ENCODE peak calls at places on chromosome 3, in six cellular contexts. E is heart right ventricle, R is SJSA1, O is stomach, H is heart left ventricle, D is left lung. X is an unnamed sample. For H3K4me1 and H3K27me3, the result is how much of the 10 kb centered on the place peaks cover.

GRCh38 chr3:170499562-170500156 is 81.0 kb downstream of the CLDN11 start:
- DNase-seq in R (peak), O (peak), H (no peak), D (no peak), E (peak), X (no peak)

GRCh38 chr3:132164469-132165092 is 129.8 kb upstream of the CPNE4 start:
- DNase-seq in D (no peak), H (no peak), O (no peak), R (no peak), E (no peak), X (no peak)

GRCh38 chr3:58469096-58469495 is 22.8 kb upstream of the KCTD6 start:
- DNase-seq in O (no peak), D (no peak), H (no peak), R (no peak), E (no peak), X (no peak)

GRCh38 chr3:10738688-10739372 is 77.2 kb upstream of the SLC6A11 start:
- DNase-seq in H (peak), R (peak), E (peak), O (peak), D (peak), X (no peak)

GRCh38 chr3:185420762-185421161 is 57.8 kb downstream of the MAP3K13 start:
- DNase-seq in R (no peak), H (no peak), E (no peak), O (peak), D (no peak), X (no peak)

GRCh38 chr3:123871946-123872345 is 12.2 kb downstream of the MYLK start:
- DNase-seq in R (peak), H (no peak), E (no peak), D (no peak), O (no peak), X (no peak)

GRCh38 chr3:35664460-35664919 is 25.2 kb downstream of the ARPP21 start:
- DNase-seq in D (peak), R (no peak), E (peak), H (peak), O (peak), X (no peak)

GRCh38 chr3:186281172-186281571 is 80.9 kb downstream of the DGKG start:
- DNase-seq in R (peak), E (no peak), D (no peak), H (no peak), O (no peak), X (no peak)

GRCh38 chr3:81198766-81199165 is 562.7 kb downstream of the GBE1 start:
- DNase-seq in R (no peak), E (no peak), O (no peak), D (no peak), H (no peak), X (no peak)

GRCh38 chr3:175355801-175356335 is 496.7 kb downstream of the NAALADL2 start:
- DNase-seq in R (no peak), O (no peak), E (no peak), H (no peak), D (no peak), X (no peak)

GRCh38 chr3:170496026-170496867 is 77.6 kb downstream of the CLDN11 start:
- DNase-seq in R (no peak), D (peak), E (no peak), O (no peak), H (no peak), X (no peak)

GRCh38 chr3:10194328-10195071 is 29.8 kb downstream of the IRAK2 start:
- DNase-seq in O (no peak), R (no peak), H (peak), D (no peak), E (peak), X (no peak)

GRCh38 chr3:128420720-128421438 is 45.8 kb downstream of the DNAJB8 start:
- DNase-seq in D (no peak), R (no peak), E (no peak), O (no peak), H (no peak), X (no peak)

GRCh38 chr3:172096881-172097420 is 57.6 kb downstream of the FNDC3B start:
- DNase-seq in D (no peak), R (peak), E (no peak), H (no peak), O (peak), X (no peak)

GRCh38 chr3:131193671-131194291 is 167.1 kb downstream of the NEK11 start:
- DNase-seq in O (no peak), E (no peak), R (no peak), D (no peak), H (no peak), X (no peak)

GRCh38 chr3:113516115-113516505 is 1.2 kb upstream of the SPICE1 start:
- DNase-seq in E (peak), O (no peak), D (no peak), R (no peak), H (no peak), X (no peak)

GRCh38 chr3:45593708-45594601 is 596 bp upstream of the LIMD1 start:
- DNase-seq in D (peak), E (peak), O (peak), H (peak), R (peak), X (no peak)

GRCh38 chr3:16909802-16910201 is 25.0 kb downstream of the PLCL2 start:
- DNase-seq in R (no peak), E (no peak), O (no peak), D (no peak), H (no peak), X (no peak)
- H3K4me1 ChIP-seq in R (under half), E (half or more), O (under half), D (under half), H (under half), X (under half)

DNA sequence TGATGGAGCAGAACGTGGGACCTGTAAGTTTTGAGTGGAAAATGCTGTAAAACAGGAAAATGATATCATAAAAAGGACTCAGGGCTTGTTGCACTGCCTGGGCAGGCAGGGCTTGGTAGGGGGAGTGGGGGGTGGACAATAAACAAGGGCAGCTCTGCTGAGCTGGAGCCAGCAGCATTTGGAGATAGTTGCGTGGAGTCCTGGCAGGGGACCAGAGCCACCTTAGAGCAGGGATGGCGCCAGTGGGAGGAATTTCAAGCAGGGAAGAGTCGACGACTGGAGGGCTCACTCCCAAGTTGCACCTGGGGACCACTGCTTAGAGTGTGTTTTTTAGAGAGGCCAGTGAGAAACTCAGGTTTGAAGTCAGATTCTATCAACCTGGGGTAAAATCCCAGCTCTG is 22.7 kb upstream of the FRMD4B start:
- DNase-seq in E (no peak), D (no peak), R (no peak), H (no peak), O (no peak), X (no peak)
- H3K27ac ChIP-seq in E (no peak), D (peak), R (no peak), H (no peak), O (no peak), X (no peak)

DNA sequence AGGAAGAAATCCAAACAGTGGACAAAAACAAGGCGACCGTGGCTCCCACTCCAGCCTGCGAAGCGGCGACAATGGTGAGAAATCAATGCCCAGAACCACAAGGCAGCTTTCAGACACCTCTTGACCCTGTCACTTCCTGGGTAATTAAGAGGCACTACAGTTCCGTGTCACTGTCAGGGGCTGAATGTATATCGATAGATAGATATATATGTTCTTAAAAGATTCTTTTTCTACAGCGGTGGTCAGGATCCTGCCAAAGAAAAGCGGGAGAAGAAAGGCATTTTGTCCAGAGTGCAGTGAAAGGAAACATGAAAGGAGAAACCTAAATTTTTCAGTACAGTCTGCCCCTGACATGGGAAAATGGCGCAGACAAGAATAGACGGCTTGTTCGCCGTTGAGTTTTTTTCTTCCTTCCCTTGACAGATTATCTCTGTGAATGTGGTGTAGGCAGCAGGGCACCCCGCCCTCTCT is 56.2 kb upstream of the HES1 start:
- DNase-seq in H (no peak), R (no peak), O (no peak), E (no peak), D (no peak), X (no peak)
- H3K27me3 ChIP-seq in H (under half), R (under half), O (under half), E (under half), D (under half), X (under half)

GRCh38 chr3:189680723-189681122 is 49.5 kb downstream of the TP63 start:
- DNase-seq in H (no peak), R (no peak), D (no peak), E (no peak), O (no peak), X (no peak)
- H3K4me1 ChIP-seq in H (under half), R (under half), D (under half), E (under half), O (under half), X (under half)

X was measured in vagina.